ENCODE peak calls at places on chromosomes 16 and 17, in six cellular contexts. J is suprapubic skin, I is upper lobe of left lung, C is transverse colon, W is ovary, N is esophagus muscularis mucosa. H is an unnamed sample.

GRCh38 chr17:79572136-79572915 is 38.5 kb downstream of the RBFOX3 start:
- DNase-seq in J (no peak), I (no peak), C (no peak), W (no peak), N (no peak), H (no peak)

GRCh38 chr16:19179890-19180490 is 11.9 kb downstream of the SYT17 start:
- DNase-seq in J (peak; percentile 78), I (peak; percentile 83), C (peak; percentile 78), W (no peak), N (no peak), H (no peak)

GRCh38 chr17:51734462-51734861 is 424.1 kb downstream of the CA10 start:
- DNase-seq in J (no peak), I (no peak), C (no peak), W (no peak), N (no peak), H (peak; percentile 8)

GRCh38 chr17:55420776-55421178 is 858 bp downstream of the MMD start:
- DNase-seq in J (peak; percentile 83), I (peak; percentile 47), C (peak; percentile 57), W (peak; percentile 33), N (peak; percentile 93), H (peak; percentile 28)

GRCh38 chr16:3952342-3953131 is 72.0 kb upstream of the CREBBP start:
- DNase-seq in J (peak; percentile 85), I (no peak), C (peak; percentile 21), W (peak; percentile 68), N (no peak), H (peak; percentile 86)

GRCh38 chr16:89827383-89828198 is 684 bp upstream of the SPIRE2 start:
- DNase-seq in J (no peak), I (peak; percentile 44), C (peak; percentile 72), W (no peak), N (no peak), H (no peak)

GRCh38 chr17:64240741-64241347 is 22.2 kb downstream of the TEX2 start:
- DNase-seq in J (peak; percentile 75), I (peak; percentile 40), C (peak; percentile 35), W (peak; percentile 68), N (no peak), H (no peak)

GRCh38 chr16:70777973-70778406 is 23.0 kb downstream of the VAC14 start:
- DNase-seq in J (no peak), I (no peak), C (no peak), W (no peak), N (no peak), H (no peak)

GRCh38 chr17:27294689-27295630 is 1.0 kb downstream of the WSB1 start:
- DNase-seq in J (peak; percentile 74), I (peak; percentile 77), C (peak; percentile 76), W (peak; percentile 60), N (peak; percentile 94), H (peak; percentile 81)

GRCh38 chr17:79406316-79406715 is 204.5 kb downstream of the RBFOX3 start:
- DNase-seq in J (no peak), I (no peak), C (no peak), W (no peak), N (no peak), H (no peak)

GRCh38 chr17:61250335-61250890 is 149.2 kb upstream of the TBX2 start:
- DNase-seq in J (no peak), I (no peak), C (no peak), W (no peak), N (no peak), H (no peak)

GRCh38 chr16:1309888-1310831 is 724 bp downstream of the UBE2I start:
- DNase-seq in J (no peak), I (peak; percentile 77), C (peak; percentile 65), W (peak; percentile 82), N (no peak), H (peak; percentile 46)

GRCh38 chr17:50276588-50277356 is 2.5 kb downstream of the TMEM92 start:
- DNase-seq in J (no peak), I (no peak), C (no peak), W (peak; percentile 17), N (no peak), H (no peak)

GRCh38 chr17:43360739-43361498 is 37.9 kb upstream of the ARL4D start:
- DNase-seq in J (peak; percentile 97), I (peak; percentile 91), C (peak; percentile 96), W (peak; percentile 91), N (peak; percentile 98), H (peak; percentile 90)

GRCh38 chr16:89922884-89923639 is at the start of gene TUBB3:
- DNase-seq in J (peak; percentile 67), I (peak; percentile 56), C (peak; percentile 58), W (peak; percentile 50), N (no peak), H (no peak)

GRCh38 chr16:50555269-50555875 is 7.2 kb downstream of the NKD1 start:
- DNase-seq in J (no peak), I (no peak), C (no peak), W (no peak), N (no peak), H (no peak)

GRCh38 chr16:88570691-88571092 is 489 bp downstream of the ZC3H18 start:
- DNase-seq in J (no peak), I (peak; percentile 25), C (peak; percentile 32), W (no peak), N (no peak), H (no peak)

GRCh38 chr16:88569985-88570690 is at the start of gene ZC3H18:
- DNase-seq in J (peak; percentile 96), I (peak; percentile 96), C (peak; percentile 98), W (peak; percentile 97), N (peak; percentile 98), H (peak; percentile 94)

GRCh38 chr16:88568710-88569613 is 1.2 kb upstream of the ZC3H18 start:
- DNase-seq in J (no peak), I (no peak), C (no peak), W (no peak), N (no peak), H (no peak)

GRCh38 chr16:88566158-88566557 is 4.0 kb upstream of the ZC3H18 start:
- DNase-seq in J (no peak), I (no peak), C (no peak), W (no peak), N (no peak), H (no peak)

DNA sequence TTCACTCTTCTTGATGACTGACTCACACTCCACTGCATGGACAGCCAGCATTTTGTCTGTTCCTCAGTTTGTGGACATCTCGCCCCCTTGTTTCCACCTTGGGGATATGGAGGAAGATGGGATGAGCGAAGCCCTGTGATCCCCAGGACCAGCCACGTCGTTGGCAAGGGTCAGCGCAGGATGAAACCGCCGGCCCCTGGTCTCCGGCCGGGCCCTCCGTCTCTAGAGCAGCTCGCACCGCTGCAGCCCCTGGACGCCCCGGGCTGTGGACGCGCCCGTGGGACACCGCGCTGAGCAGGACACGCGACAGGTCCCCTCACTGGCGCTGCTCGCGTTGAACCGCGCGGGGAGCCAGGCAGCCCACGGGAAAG is 604 bp upstream of the ZC3H18 start:
- DNase-seq in J (peak; percentile 76), I (no peak), C (no peak), W (peak; percentile 43), N (no peak), H (no peak)
- H3K27me3 ChIP-seq in J (no peaks in the 10 kb centered on the region), I (no peaks in the 10 kb centered on the region), C (no peaks in the 10 kb centered on the region), W (no peaks in the 10 kb centered on the region), N (no peaks in the 10 kb centered on the region), H (no peaks in the 10 kb centered on the region)

GRCh38 chr16:15055141-15056053 is 477 bp downstream of the NTAN1 start:
- DNase-seq in J (peak; percentile 82), I (peak; percentile 58), C (peak; percentile 69), W (no peak), N (no peak), H (no peak)
- TF ChIP-seq CTCF in J (no peak), I (no peak), C (peak; percentile 7), W (no peak), N (no peak), H (peak; percentile 12)

DNA sequence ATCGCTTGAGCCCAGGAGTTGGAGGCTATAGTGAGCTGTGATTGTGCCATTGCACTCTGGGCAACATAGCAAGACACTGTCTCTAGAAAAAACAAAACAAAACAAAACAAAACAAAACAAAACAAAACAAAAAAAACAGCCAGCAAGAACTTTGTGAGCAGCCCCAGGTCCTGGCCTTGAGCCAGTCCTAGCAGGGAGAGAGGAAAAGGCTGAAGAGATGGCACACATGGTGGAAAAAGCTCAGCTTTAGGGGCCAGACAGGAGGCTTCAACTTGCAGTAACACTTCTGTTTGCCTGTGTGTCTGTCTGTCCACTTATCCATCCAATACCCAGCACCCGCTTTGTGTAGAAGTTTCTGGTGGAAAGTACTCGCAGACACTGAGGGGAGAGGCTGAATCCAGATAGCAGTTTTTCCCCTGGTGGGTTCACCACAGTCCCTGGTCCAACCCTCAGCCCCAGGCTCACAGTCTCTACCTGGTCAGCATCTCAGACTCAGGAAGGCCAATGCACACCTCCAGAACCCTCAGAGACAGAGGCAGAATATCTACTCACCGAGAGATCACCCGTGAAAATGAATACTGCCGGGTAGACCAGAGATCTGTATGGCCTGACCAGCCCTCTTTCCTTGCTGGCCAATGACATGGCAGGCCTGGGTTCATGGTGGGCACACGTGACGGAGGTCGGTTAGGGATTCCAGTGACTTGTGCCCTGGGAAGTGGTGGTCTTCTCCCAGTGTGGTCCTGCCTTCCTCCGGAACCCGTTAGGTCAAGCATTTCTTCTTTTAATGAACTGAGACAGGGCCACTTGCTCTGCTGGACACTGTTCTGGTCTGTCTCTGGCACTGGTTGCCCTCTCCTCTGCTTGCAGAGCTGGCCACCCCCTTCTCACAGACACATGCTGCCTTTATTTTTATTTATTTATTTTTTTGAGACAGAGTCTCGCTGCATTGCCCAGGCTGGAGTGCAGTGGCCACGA is 79.5 kb upstream of the DNAJA2 start:
- DNase-seq in J (no peak), I (no peak), C (no peak), W (no peak), N (no peak), H (no peak)
- TF ChIP-seq EP300 in J (no peak), I (no peak), C (no peak), W (no peak), N (no peak), H (no peak)

GRCh38 chr17:48588074-48588415 is 2.0 kb downstream of the HOXB3 start:
- DNase-seq in J (no peak), I (no peak), C (no peak), W (no peak), N (no peak), H (no peak)

GRCh38 chr17:48590603-48591161 is 641 bp upstream of the HOXB3 start:
- DNase-seq in J (no peak), I (no peak), C (no peak), W (no peak), N (no peak), H (no peak)

GRCh38 chr17:48589831-48590602 is at the start of gene HOXB3:
- DNase-seq in J (no peak), I (no peak), C (no peak), W (no peak), N (no peak), H (no peak)

GRCh38 chr17:48588519-48588918 is 1.5 kb downstream of the HOXB3 start:
- DNase-seq in J (no peak), I (no peak), C (no peak), W (no peak), N (no peak), H (no peak)

DNA sequence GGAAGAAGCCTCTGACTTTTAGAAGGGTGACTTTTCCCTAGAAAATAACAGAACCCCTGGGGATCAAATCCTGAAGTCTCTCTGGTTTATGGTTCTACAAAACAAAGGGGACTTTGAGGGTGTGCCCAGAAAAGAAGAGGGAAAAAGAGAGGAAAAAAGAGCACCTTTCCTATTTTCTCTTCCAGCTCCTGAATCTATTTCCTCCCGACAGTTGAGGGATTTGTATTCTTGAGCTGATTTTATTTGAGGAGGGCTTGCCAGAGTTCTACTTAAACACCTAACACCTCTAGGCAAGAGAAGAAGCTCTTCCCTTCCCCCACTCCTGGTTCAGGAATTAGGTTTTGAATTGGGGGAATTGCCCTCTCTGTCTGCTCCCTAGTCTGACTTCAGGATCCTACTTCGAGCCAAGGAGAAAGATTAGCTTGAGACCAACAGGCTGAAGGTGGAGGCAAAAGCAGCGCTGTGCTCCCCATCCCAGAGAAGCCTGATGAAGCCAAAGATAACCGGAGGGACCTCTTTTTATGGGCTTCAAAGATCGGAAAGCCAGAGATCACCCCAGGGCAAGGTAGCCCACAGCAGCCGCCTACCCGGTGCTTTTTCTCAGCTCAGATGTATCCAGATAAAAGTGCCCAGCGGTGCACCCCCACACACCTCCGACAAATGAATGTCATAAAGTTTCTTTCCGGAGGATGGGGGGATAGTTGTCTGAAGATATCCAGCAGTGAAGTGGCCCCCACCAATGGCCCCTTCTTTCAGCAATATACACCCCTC is 796 bp downstream of the HOXB3 start:
- DNase-seq in J (no peak), I (no peak), C (no peak), W (no peak), N (no peak), H (no peak)
- H3K27me3 ChIP-seq in J (peaks cover 5% of the 10 kb centered on the region), I (no peaks in the 10 kb centered on the region), C (no peaks in the 10 kb centered on the region), W (no peaks in the 10 kb centered on the region), N (no peaks in the 10 kb centered on the region), H (no peaks in the 10 kb centered on the region)